ENCODE peak calls at places on chromosome 1, in nine cellular contexts. One of them, this sample, is unnamed.

GRCh38 chr1:79204774-79205173 is 198.2 kb upstream of the ADGRL4 start:
- DNase-seq in cardiac fibroblast: no peak
- DNase-seq in sigmoid colon: no peak
- DNase-seq in fibroblast of pulmonary artery: no peak
- DNase-seq in uterus: no peak
- DNase-seq in hepatocyte: no peak
- DNase-seq in IMR-90: no peak
- DNase-seq in epithelial cell of esophagus: no peak
- DNase-seq in kidney: no peak
- DNase-seq in this sample: no peak

GRCh38 chr1:17777330-17777729 is 22.2 kb downstream of the ACTL8 start:
- DNase-seq in cardiac fibroblast: no peak
- DNase-seq in sigmoid colon: no peak
- DNase-seq in fibroblast of pulmonary artery: no peak
- DNase-seq in uterus: no peak
- DNase-seq in hepatocyte: no peak
- DNase-seq in IMR-90: no peak
- DNase-seq in epithelial cell of esophagus: no peak
- DNase-seq in kidney: peak
- DNase-seq in this sample: no peak

GRCh38 chr1:77430966-77431735 is 149.3 kb downstream of the AK5 start:
- DNase-seq in cardiac fibroblast: peak
- DNase-seq in sigmoid colon: no peak
- DNase-seq in fibroblast of pulmonary artery: peak
- DNase-seq in uterus: no peak
- DNase-seq in hepatocyte: no peak
- DNase-seq in IMR-90: peak
- DNase-seq in epithelial cell of esophagus: no peak
- DNase-seq in kidney: no peak
- DNase-seq in this sample: no peak

GRCh38 chr1:24970399-24970753 is 40.3 kb upstream of the RUNX3 start:
- DNase-seq in cardiac fibroblast: peak
- DNase-seq in sigmoid colon: no peak
- DNase-seq in fibroblast of pulmonary artery: peak
- DNase-seq in uterus: no peak
- DNase-seq in hepatocyte: peak
- DNase-seq in IMR-90: peak
- DNase-seq in epithelial cell of esophagus: peak
- DNase-seq in kidney: peak
- DNase-seq in this sample: peak

GRCh38 chr1:234992065-234992464 is 136.6 kb downstream of the TOMM20 start:
- DNase-seq in cardiac fibroblast: no peak
- DNase-seq in sigmoid colon: no peak
- DNase-seq in fibroblast of pulmonary artery: no peak
- DNase-seq in uterus: no peak
- DNase-seq in hepatocyte: no peak
- DNase-seq in IMR-90: no peak
- DNase-seq in epithelial cell of esophagus: no peak
- DNase-seq in kidney: no peak
- DNase-seq in this sample: no peak

GRCh38 chr1:22412932-22413727 is 38.5 kb upstream of the ZBTB40 start:
- DNase-seq in cardiac fibroblast: peak
- DNase-seq in sigmoid colon: no peak
- DNase-seq in fibroblast of pulmonary artery: no peak
- DNase-seq in uterus: no peak
- DNase-seq in hepatocyte: peak
- DNase-seq in IMR-90: peak
- DNase-seq in epithelial cell of esophagus: peak
- DNase-seq in kidney: no peak
- DNase-seq in this sample: peak

GRCh38 chr1:203338335-203339036 is 12.4 kb downstream of the FMOD start:
- DNase-seq in cardiac fibroblast: peak
- DNase-seq in sigmoid colon: peak
- DNase-seq in fibroblast of pulmonary artery: peak
- DNase-seq in uterus: peak
- DNase-seq in hepatocyte: peak
- DNase-seq in IMR-90: peak
- DNase-seq in epithelial cell of esophagus: peak
- DNase-seq in kidney: no peak
- DNase-seq in this sample: peak

GRCh38 chr1:9040659-9041030 is 14.4 kb upstream of the SLC2A7 start:
- DNase-seq in cardiac fibroblast: no peak
- DNase-seq in sigmoid colon: no peak
- DNase-seq in fibroblast of pulmonary artery: no peak
- DNase-seq in uterus: no peak
- DNase-seq in hepatocyte: no peak
- DNase-seq in IMR-90: no peak
- DNase-seq in epithelial cell of esophagus: no peak
- DNase-seq in kidney: peak
- DNase-seq in this sample: no peak

GRCh38 chr1:247077234-247077633 is 1.4 kb downstream of the ZNF670 start:
- DNase-seq in cardiac fibroblast: peak
- DNase-seq in sigmoid colon: no peak
- DNase-seq in fibroblast of pulmonary artery: peak
- DNase-seq in uterus: no peak
- DNase-seq in hepatocyte: no peak
- DNase-seq in IMR-90: peak
- DNase-seq in epithelial cell of esophagus: no peak
- DNase-seq in kidney: no peak
- DNase-seq in this sample: peak

GRCh38 chr1:88773540-88774150 is 89.6 kb downstream of the PKN2 start:
- DNase-seq in cardiac fibroblast: peak
- DNase-seq in sigmoid colon: no peak
- DNase-seq in fibroblast of pulmonary artery: peak
- DNase-seq in uterus: no peak
- DNase-seq in hepatocyte: peak
- DNase-seq in IMR-90: peak
- DNase-seq in epithelial cell of esophagus: peak
- DNase-seq in kidney: no peak
- DNase-seq in this sample: peak

GRCh38 chr1:162726539-162726938 is 64.0 kb upstream of the HSD17B7 start:
- DNase-seq in cardiac fibroblast: no peak
- DNase-seq in sigmoid colon: no peak
- DNase-seq in fibroblast of pulmonary artery: no peak
- DNase-seq in uterus: no peak
- DNase-seq in hepatocyte: no peak
- DNase-seq in IMR-90: no peak
- DNase-seq in epithelial cell of esophagus: no peak
- DNase-seq in kidney: no peak
- DNase-seq in this sample: no peak

GRCh38 chr1:27868932-27869718 is 3.2 kb upstream of the THEMIS2 start:
- DNase-seq in cardiac fibroblast: no peak
- DNase-seq in sigmoid colon: peak
- DNase-seq in fibroblast of pulmonary artery: no peak
- DNase-seq in uterus: no peak
- DNase-seq in hepatocyte: no peak
- DNase-seq in IMR-90: no peak
- DNase-seq in epithelial cell of esophagus: no peak
- DNase-seq in kidney: peak
- DNase-seq in this sample: no peak

GRCh38 chr1:218249757-218250156 is 35.3 kb upstream of the RRP15 start:
- DNase-seq in cardiac fibroblast: no peak
- DNase-seq in sigmoid colon: no peak
- DNase-seq in fibroblast of pulmonary artery: no peak
- DNase-seq in uterus: no peak
- DNase-seq in hepatocyte: no peak
- DNase-seq in IMR-90: no peak
- DNase-seq in epithelial cell of esophagus: peak
- DNase-seq in kidney: no peak
- DNase-seq in this sample: no peak

DNA sequence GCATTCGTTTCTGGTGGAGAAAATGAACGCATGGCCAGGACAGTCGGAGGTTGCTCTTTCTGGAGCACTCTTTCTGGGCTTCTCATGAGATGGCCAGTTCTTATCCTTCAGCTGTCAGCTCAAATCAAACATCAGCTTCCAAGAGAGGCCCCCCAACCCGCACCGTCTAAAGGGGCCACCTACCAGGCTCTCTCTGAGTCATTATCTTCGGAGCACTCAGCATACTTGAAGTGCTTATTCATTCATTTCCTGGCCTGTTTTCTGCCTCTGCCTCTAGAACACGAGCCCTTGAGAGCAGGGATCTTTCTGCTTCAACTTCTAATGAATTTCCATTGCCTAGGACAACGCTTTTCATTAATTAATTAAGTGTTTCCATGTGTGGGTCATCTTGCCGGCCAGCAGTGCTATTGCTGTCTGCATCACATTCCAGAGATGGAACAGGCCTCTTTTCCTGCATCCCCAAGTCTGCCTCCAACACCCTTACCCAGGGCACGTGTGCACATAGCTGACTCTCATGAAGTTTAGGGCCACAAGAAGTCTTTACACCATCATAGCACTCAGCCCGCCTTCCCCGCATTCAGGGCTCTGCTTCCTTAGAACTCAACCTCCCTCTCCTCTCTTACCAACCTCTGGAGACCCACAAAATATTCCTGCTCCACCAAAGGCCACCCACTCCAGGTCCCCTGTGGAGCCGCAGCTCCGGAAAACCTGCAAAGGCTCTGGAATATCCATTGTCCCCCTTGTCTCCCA is 52.1 kb upstream of the LAPTM5 start:
- DNase-seq in cardiac fibroblast: peak
- DNase-seq in sigmoid colon: no peak
- DNase-seq in fibroblast of pulmonary artery: peak
- DNase-seq in uterus: no peak
- DNase-seq in hepatocyte: peak
- DNase-seq in IMR-90: peak
- DNase-seq in epithelial cell of esophagus: peak
- DNase-seq in kidney: no peak
- DNase-seq in this sample: peak
- H3K4me3 ChIP-seq in cardiac fibroblast: no peak
- H3K4me3 ChIP-seq in sigmoid colon: no peak
- H3K4me3 ChIP-seq in fibroblast of pulmonary artery: peak
- H3K4me3 ChIP-seq in uterus: no peak
- H3K4me3 ChIP-seq in hepatocyte: no peak
- H3K4me3 ChIP-seq in IMR-90: no peak
- H3K4me3 ChIP-seq in epithelial cell of esophagus: no peak
- H3K4me3 ChIP-seq in kidney: no peak
- H3K4me3 ChIP-seq in this sample: no peak

GRCh38 chr1:53949023-53949611 is 3.0 kb downstream of the LRRC42 start:
- DNase-seq in cardiac fibroblast: peak
- DNase-seq in sigmoid colon: no peak
- DNase-seq in fibroblast of pulmonary artery: peak
- DNase-seq in uterus: no peak
- DNase-seq in hepatocyte: peak
- DNase-seq in IMR-90: peak
- DNase-seq in epithelial cell of esophagus: peak
- DNase-seq in kidney: no peak
- DNase-seq in this sample: peak

GRCh38 chr1:53951697-53952096 is 5.5 kb downstream of the LRRC42 start:
- DNase-seq in cardiac fibroblast: no peak
- DNase-seq in sigmoid colon: no peak
- DNase-seq in fibroblast of pulmonary artery: no peak
- DNase-seq in uterus: no peak
- DNase-seq in hepatocyte: no peak
- DNase-seq in IMR-90: no peak
- DNase-seq in epithelial cell of esophagus: no peak
- DNase-seq in kidney: no peak
- DNase-seq in this sample: no peak

GRCh38 chr1:53947172-53947835 is 1.2 kb downstream of the LRRC42 start:
- DNase-seq in cardiac fibroblast: no peak
- DNase-seq in sigmoid colon: no peak
- DNase-seq in fibroblast of pulmonary artery: no peak
- DNase-seq in uterus: no peak
- DNase-seq in hepatocyte: no peak
- DNase-seq in IMR-90: no peak
- DNase-seq in epithelial cell of esophagus: no peak
- DNase-seq in kidney: no peak
- DNase-seq in this sample: no peak

GRCh38 chr1:53948291-53948690 is 2.1 kb downstream of the LRRC42 start:
- DNase-seq in cardiac fibroblast: no peak
- DNase-seq in sigmoid colon: no peak
- DNase-seq in fibroblast of pulmonary artery: no peak
- DNase-seq in uterus: no peak
- DNase-seq in hepatocyte: no peak
- DNase-seq in IMR-90: no peak
- DNase-seq in epithelial cell of esophagus: no peak
- DNase-seq in kidney: no peak
- DNase-seq in this sample: peak

GRCh38 chr1:53949651-53950050 is 3.5 kb downstream of the LRRC42 start:
- DNase-seq in cardiac fibroblast: no peak
- DNase-seq in sigmoid colon: no peak
- DNase-seq in fibroblast of pulmonary artery: no peak
- DNase-seq in uterus: no peak
- DNase-seq in hepatocyte: no peak
- DNase-seq in IMR-90: no peak
- DNase-seq in epithelial cell of esophagus: no peak
- DNase-seq in kidney: no peak
- DNase-seq in this sample: no peak
- TF ChIP-seq CTCF in cardiac fibroblast: no peak
- TF ChIP-seq CTCF in sigmoid colon: no peak
- TF ChIP-seq CTCF in fibroblast of pulmonary artery: no peak
- TF ChIP-seq CTCF in uterus: no peak
- TF ChIP-seq CTCF in hepatocyte: no peak
- TF ChIP-seq CTCF in IMR-90: no peak
- TF ChIP-seq CTCF in epithelial cell of esophagus: no peak
- TF ChIP-seq CTCF in kidney: no peak
- TF ChIP-seq CTCF in this sample: no peak

DNA sequence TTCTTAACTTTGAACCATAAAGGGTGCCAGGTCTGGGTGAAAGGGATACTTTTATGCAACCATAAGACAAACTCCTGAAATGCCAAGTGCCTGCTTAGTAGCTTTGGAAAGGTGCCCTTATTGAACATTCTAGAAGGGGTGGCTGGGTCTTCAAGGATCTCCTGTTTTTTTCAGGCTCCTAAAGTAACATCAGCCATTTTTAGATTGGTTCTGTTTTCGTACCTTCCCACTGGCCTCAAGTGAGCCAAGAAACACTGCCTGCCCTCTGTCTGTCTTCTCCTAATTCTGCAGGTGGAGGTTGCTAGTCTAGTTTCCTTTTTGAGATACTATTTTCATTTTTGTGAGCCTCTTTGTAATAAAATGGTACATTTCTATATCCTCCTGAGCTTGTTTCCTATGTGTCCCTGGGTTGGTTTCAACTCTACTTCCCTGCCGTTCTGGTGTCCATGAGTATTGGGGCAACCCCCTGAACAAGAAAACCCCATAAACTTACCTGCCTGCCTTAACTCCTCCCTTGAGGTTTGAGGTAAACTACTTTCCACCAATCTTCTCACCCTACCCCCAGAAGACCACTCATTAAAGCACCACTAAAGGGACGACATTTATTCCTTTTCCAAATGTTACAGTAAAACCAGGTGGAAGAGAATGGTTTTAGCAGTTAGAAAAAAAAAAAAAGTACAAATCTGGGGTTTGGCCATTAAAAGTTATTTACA is 2.6 kb downstream of the MARCKSL1 start:
- DNase-seq in cardiac fibroblast: no peak
- DNase-seq in sigmoid colon: no peak
- DNase-seq in fibroblast of pulmonary artery: no peak
- DNase-seq in uterus: no peak
- DNase-seq in hepatocyte: no peak
- DNase-seq in IMR-90: no peak
- DNase-seq in epithelial cell of esophagus: no peak
- DNase-seq in kidney: no peak
- DNase-seq in this sample: no peak
- H3K4me3 ChIP-seq in cardiac fibroblast: no peak
- H3K4me3 ChIP-seq in sigmoid colon: no peak
- H3K4me3 ChIP-seq in fibroblast of pulmonary artery: peak
- H3K4me3 ChIP-seq in uterus: no peak
- H3K4me3 ChIP-seq in hepatocyte: no peak
- H3K4me3 ChIP-seq in IMR-90: no peak
- H3K4me3 ChIP-seq in epithelial cell of esophagus: no peak
- H3K4me3 ChIP-seq in kidney: no peak
- H3K4me3 ChIP-seq in this sample: no peak

GRCh38 chr1:26269198-26269550 is 10.7 kb upstream of the SH3BGRL3 start:
- DNase-seq in cardiac fibroblast: no peak
- DNase-seq in sigmoid colon: no peak
- DNase-seq in fibroblast of pulmonary artery: no peak
- DNase-seq in uterus: no peak
- DNase-seq in hepatocyte: no peak
- DNase-seq in IMR-90: no peak
- DNase-seq in epithelial cell of esophagus: no peak
- DNase-seq in kidney: no peak
- DNase-seq in this sample: no peak
- TF ChIP-seq CTCF in cardiac fibroblast: no peak
- TF ChIP-seq CTCF in sigmoid colon: no peak
- TF ChIP-seq CTCF in fibroblast of pulmonary artery: no peak
- TF ChIP-seq CTCF in uterus: no peak
- TF ChIP-seq CTCF in hepatocyte: no peak
- TF ChIP-seq CTCF in IMR-90: no peak
- TF ChIP-seq CTCF in epithelial cell of esophagus: no peak
- TF ChIP-seq CTCF in kidney: no peak
- TF ChIP-seq CTCF in this sample: no peak

This sample was measured in fibroblast of mammary gland.